ENCODE peak calls at places on chromosomes 2 and 18, in seven cellular contexts. One of them, this sample, is unnamed. For H3K27me3, the result is how much of the 10 kb centered on the place peaks cover.

GRCh38 chr2:39511786-39512433 is 74.8 kb upstream of the MAP4K3 start:
- DNase-seq in testis: no peak
- DNase-seq in lower lobe of right lung: no peak
- DNase-seq in psoas muscle: no peak
- DNase-seq in osteoblast: no peak
- DNase-seq in stomach: no peak
- DNase-seq in neuronal stem cell: peak
- DNase-seq in this sample: peak

GRCh38 chr2:235765181-235765820 is 271.5 kb downstream of the AGAP1 start:
- DNase-seq in testis: no peak
- DNase-seq in stomach: no peak
- DNase-seq in osteoblast: peak
- DNase-seq in lower lobe of right lung: no peak
- DNase-seq in neuronal stem cell: no peak
- DNase-seq in psoas muscle: peak
- DNase-seq in this sample: peak

GRCh38 chr18:23260932-23261590 is 125.8 kb downstream of the CABLES1 start:
- DNase-seq in osteoblast: no peak
- DNase-seq in neuronal stem cell: no peak
- DNase-seq in stomach: no peak
- DNase-seq in testis: no peak
- DNase-seq in psoas muscle: no peak
- DNase-seq in lower lobe of right lung: no peak
- DNase-seq in this sample: no peak

GRCh38 chr2:70508711-70509462 is 44.7 kb downstream of the TGFA start:
- DNase-seq in lower lobe of right lung: no peak
- DNase-seq in psoas muscle: no peak
- DNase-seq in neuronal stem cell: no peak
- DNase-seq in stomach: no peak
- DNase-seq in osteoblast: no peak
- DNase-seq in testis: no peak
- DNase-seq in this sample: no peak

GRCh38 chr2:97755491-97755890 is 42.1 kb downstream of the ZAP70 start:
- DNase-seq in lower lobe of right lung: no peak
- DNase-seq in neuronal stem cell: no peak
- DNase-seq in testis: no peak
- DNase-seq in psoas muscle: no peak
- DNase-seq in osteoblast: no peak
- DNase-seq in stomach: no peak
- DNase-seq in this sample: no peak

GRCh38 chr2:26988165-26988879 is 17.9 kb downstream of the MAPRE3 start:
- DNase-seq in lower lobe of right lung: no peak
- DNase-seq in neuronal stem cell: no peak
- DNase-seq in testis: no peak
- DNase-seq in psoas muscle: no peak
- DNase-seq in stomach: no peak
- DNase-seq in osteoblast: peak
- DNase-seq in this sample: peak

GRCh38 chr2:100259106-100259505 is 63.2 kb downstream of the LONRF2 start:
- DNase-seq in stomach: no peak
- DNase-seq in osteoblast: no peak
- DNase-seq in neuronal stem cell: no peak
- DNase-seq in lower lobe of right lung: no peak
- DNase-seq in testis: no peak
- DNase-seq in psoas muscle: no peak
- DNase-seq in this sample: no peak

GRCh38 chr2:63009490-63009889 is 41.1 kb upstream of the OTX1 start:
- DNase-seq in neuronal stem cell: no peak
- DNase-seq in osteoblast: no peak
- DNase-seq in psoas muscle: no peak
- DNase-seq in testis: no peak
- DNase-seq in stomach: no peak
- DNase-seq in lower lobe of right lung: no peak
- DNase-seq in this sample: no peak

DNA sequence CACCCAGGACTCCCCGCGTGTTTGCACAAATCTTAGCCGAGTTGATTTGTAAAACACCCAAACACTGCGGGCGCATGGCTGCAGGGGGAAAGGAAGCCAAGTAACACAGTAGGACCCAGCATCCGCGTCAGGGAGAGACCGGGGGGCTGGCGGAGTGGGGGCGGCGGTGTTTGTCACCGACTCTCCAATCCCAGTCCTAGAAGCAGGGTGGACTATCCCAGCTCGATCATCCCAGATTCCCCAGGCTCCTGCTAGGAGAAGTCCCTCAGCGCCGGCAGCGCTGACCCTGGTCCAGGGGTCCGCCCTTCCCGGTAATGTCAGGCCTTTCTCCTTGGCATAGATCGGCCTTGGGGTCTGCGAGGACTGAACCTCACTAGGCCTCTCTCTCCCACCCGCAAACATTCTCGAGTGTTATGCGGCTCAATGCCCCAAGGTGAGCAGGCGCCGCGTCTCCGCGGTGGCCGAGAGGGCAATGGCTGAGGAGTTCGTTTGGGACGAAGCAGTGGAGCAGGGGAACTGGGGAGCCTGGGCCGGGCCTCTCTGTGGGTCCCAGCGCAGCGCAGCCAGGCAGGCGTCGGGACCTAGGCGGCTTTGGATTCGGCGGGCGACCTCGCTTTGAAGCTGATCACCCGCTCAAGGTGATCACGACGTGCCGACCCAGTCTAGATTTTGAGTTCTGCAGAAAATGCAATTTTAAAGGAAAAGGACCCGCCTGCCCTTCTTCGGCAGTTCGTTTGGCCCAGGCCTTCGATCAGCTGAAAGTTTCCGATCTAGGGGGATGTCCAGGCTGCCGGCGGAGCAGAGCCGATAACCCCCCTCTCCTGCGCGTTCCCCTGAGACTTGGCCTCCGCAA is 1.5 kb upstream of the GDF7 start:
- DNase-seq in lower lobe of right lung: no peak
- DNase-seq in psoas muscle: no peak
- DNase-seq in stomach: no peak
- DNase-seq in neuronal stem cell: no peak
- DNase-seq in osteoblast: peak
- DNase-seq in testis: no peak
- DNase-seq in this sample: no peak
- H3K4me3 ChIP-seq in lower lobe of right lung: peak
- H3K4me3 ChIP-seq in psoas muscle: peak
- H3K4me3 ChIP-seq in stomach: peak
- H3K4me3 ChIP-seq in neuronal stem cell: peak
- H3K4me3 ChIP-seq in osteoblast: no peak
- H3K4me3 ChIP-seq in testis: peak
- H3K4me3 ChIP-seq in this sample: no peak

GRCh38 chr2:132676999-132677398 is 7.0 kb upstream of the LYPD1 start:
- DNase-seq in lower lobe of right lung: no peak
- DNase-seq in testis: no peak
- DNase-seq in osteoblast: no peak
- DNase-seq in neuronal stem cell: no peak
- DNase-seq in stomach: no peak
- DNase-seq in psoas muscle: no peak
- DNase-seq in this sample: no peak

GRCh38 chr2:132678498-132678897 is 8.5 kb upstream of the LYPD1 start:
- DNase-seq in psoas muscle: no peak
- DNase-seq in stomach: no peak
- DNase-seq in neuronal stem cell: no peak
- DNase-seq in osteoblast: no peak
- DNase-seq in testis: no peak
- DNase-seq in lower lobe of right lung: no peak
- DNase-seq in this sample: no peak

GRCh38 chr2:132681766-132682165 is 11.8 kb upstream of the LYPD1 start:
- DNase-seq in lower lobe of right lung: no peak
- DNase-seq in osteoblast: no peak
- DNase-seq in psoas muscle: no peak
- DNase-seq in stomach: no peak
- DNase-seq in neuronal stem cell: no peak
- DNase-seq in testis: no peak
- DNase-seq in this sample: no peak

GRCh38 chr2:132677661-132678060 is 7.7 kb upstream of the LYPD1 start:
- DNase-seq in testis: no peak
- DNase-seq in psoas muscle: no peak
- DNase-seq in neuronal stem cell: no peak
- DNase-seq in lower lobe of right lung: no peak
- DNase-seq in osteoblast: no peak
- DNase-seq in stomach: no peak
- DNase-seq in this sample: no peak
- H3K27me3 ChIP-seq in testis: under half
- H3K27me3 ChIP-seq in psoas muscle: under half
- H3K27me3 ChIP-seq in neuronal stem cell: under half
- H3K27me3 ChIP-seq in lower lobe of right lung: under half
- H3K27me3 ChIP-seq in osteoblast: under half
- H3K27me3 ChIP-seq in stomach: under half
- H3K27me3 ChIP-seq in this sample: under half

GRCh38 chr2:136135924-136136906 is 18.3 kb upstream of the CXCR4 start:
- DNase-seq in testis: peak
- DNase-seq in lower lobe of right lung: peak
- DNase-seq in neuronal stem cell: no peak
- DNase-seq in osteoblast: no peak
- DNase-seq in stomach: peak
- DNase-seq in psoas muscle: no peak
- DNase-seq in this sample: no peak
- H3K4me3 ChIP-seq in testis: no peak
- H3K4me3 ChIP-seq in lower lobe of right lung: no peak
- H3K4me3 ChIP-seq in neuronal stem cell: no peak
- H3K4me3 ChIP-seq in osteoblast: no peak
- H3K4me3 ChIP-seq in stomach: no peak
- H3K4me3 ChIP-seq in psoas muscle: no peak
- H3K4me3 ChIP-seq in this sample: no peak

DNA sequence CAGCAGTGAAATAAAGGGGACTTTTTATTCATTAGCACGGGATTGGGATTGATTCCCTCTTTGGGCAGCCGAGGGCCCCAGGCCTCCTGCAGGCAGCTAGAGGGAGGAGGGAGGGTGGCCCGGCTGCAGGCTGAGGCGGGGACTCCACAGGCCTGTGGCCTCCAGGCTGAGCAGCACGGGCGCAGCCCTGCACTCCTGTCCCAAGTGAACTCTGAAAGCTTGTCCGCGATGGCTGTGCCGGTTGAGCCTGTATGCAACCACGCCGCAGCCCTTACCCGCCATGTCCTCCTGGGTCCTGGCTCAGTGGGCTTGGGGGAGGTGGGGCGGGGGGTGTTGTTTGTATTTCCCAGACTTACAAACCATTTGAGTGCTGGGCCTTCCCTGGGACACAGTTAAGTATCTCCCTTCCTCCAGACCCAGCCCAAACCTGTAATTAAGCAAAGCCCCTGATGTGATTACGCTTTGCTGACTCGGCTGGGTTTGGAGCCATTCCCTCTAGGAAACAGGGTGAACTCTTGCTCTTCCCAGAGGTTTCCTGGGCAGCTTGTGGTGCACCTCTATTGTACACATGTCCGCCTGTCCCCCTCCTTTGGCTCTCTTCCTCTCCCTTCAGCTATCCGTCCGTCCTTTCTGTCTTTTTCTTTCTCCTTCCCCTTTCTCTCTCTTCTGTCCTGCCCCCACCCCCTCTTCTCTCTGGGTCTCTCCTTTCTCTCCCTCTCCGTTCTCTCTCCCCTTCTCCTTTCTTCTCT is 5.3 kb downstream of the GLI2 start:
- DNase-seq in lower lobe of right lung: no peak
- DNase-seq in stomach: no peak
- DNase-seq in psoas muscle: no peak
- DNase-seq in neuronal stem cell: peak
- DNase-seq in osteoblast: peak
- DNase-seq in testis: peak
- DNase-seq in this sample: no peak
- H3K27me3 ChIP-seq in lower lobe of right lung: half or more
- H3K27me3 ChIP-seq in stomach: under half
- H3K27me3 ChIP-seq in psoas muscle: half or more
- H3K27me3 ChIP-seq in neuronal stem cell: under half
- H3K27me3 ChIP-seq in osteoblast: under half
- H3K27me3 ChIP-seq in testis: under half
- H3K27me3 ChIP-seq in this sample: under half